ENCODE peak calls at places on chromosomes 3 and 15, in ten cellular contexts. G, K, J, R, Z, E, S, H, C and D are unnamed samples.

GRCh38 chr3:37054370-37054769 is 61.1 kb downstream of the MLH1 start:
- DNase-seq in S (no peak), E (peak; percentile 65), G (no peak), K (no peak), J (peak; percentile 89), R (no peak), Z (peak; percentile 37), H (no peak), C (no peak), D (peak; percentile 2)

GRCh38 chr3:193744822-193745684 is 152.0 kb downstream of the OPA1 start:
- DNase-seq in Z (no peak), J (peak; percentile 11), G (no peak), C (no peak), E (peak; percentile 27), K (no peak), H (no peak), S (no peak), R (peak; percentile 68), D (no peak)

GRCh38 chr3:88509582-88509981 is 359.8 kb downstream of the C3orf38 start:
- DNase-seq in C (no peak), J (no peak), H (no peak), R (no peak), S (no peak), E (no peak), K (no peak), G (no peak), Z (no peak), D (no peak)

GRCh38 chr3:15875016-15875689 is 77.4 kb upstream of the ANKRD28 start:
- DNase-seq in G (peak; percentile 71), E (peak; percentile 30), Z (peak; percentile 67), C (no peak), J (peak; percentile 69), K (no peak), H (peak; percentile 17), S (no peak), R (peak; percentile 93), D (no peak)

GRCh38 chr3:170221924-170222646 is at the start of gene PRKCI:
- DNase-seq in K (peak; percentile 96), E (peak; percentile 98), Z (peak; percentile 94), R (peak; percentile 96), J (peak; percentile 95), H (peak; percentile 99), G (peak; percentile 81), S (peak; percentile 86), C (peak; percentile 78), D (peak; percentile 85)

GRCh38 chr3:31253782-31254181 is 278.9 kb upstream of the STT3B start:
- DNase-seq in Z (no peak), K (no peak), G (no peak), H (no peak), C (no peak), R (peak; percentile 80), E (no peak), S (no peak), J (peak; percentile 14), D (no peak)

GRCh38 chr15:58546635-58547627 is 115.1 kb downstream of the LIPC start:
- DNase-seq in H (peak; percentile 93), K (no peak), E (peak; percentile 91), S (no peak), C (no peak), R (peak; percentile 90), J (peak; percentile 92), G (peak; percentile 79), Z (peak; percentile 92), D (no peak)

GRCh38 chr3:16067837-16068471 is 106.5 kb upstream of the GALNT15 start:
- DNase-seq in S (no peak), E (no peak), R (peak; percentile 32), C (no peak), H (peak; percentile 77), K (no peak), Z (no peak), G (no peak), J (no peak), D (no peak)

GRCh38 chr3:173371848-173372487 is 25.6 kb upstream of the NLGN1 start:
- DNase-seq in S (peak; percentile 29), R (peak; percentile 17), H (peak; percentile 53), K (peak; percentile 1), Z (peak; percentile 22), G (no peak), C (no peak), J (peak; percentile 48), E (peak; percentile 41), D (no peak)

GRCh38 chr3:141939759-141940158 is 63.3 kb downstream of the ATP1B3 start:
- DNase-seq in Z (no peak), R (no peak), H (peak; percentile 29), G (no peak), S (no peak), J (no peak), E (no peak), C (no peak), K (no peak), D (no peak)

GRCh38 chr3:50606596-50606995 is 5.0 kb downstream of the CISH start:
- DNase-seq in R (no peak), G (no peak), H (no peak), K (no peak), S (no peak), E (no peak), Z (no peak), J (no peak), C (no peak), D (no peak)

GRCh38 chr15:42591238-42591936 is 16.0 kb downstream of the STARD9 start:
- DNase-seq in J (peak; percentile 52), H (no peak), G (no peak), R (no peak), S (no peak), K (no peak), C (no peak), E (peak; percentile 60), Z (peak; percentile 25), D (no peak)

GRCh38 chr15:75002398-75002797 is 7.0 kb downstream of the SCAMP5 start:
- DNase-seq in Z (no peak), H (no peak), E (no peak), S (no peak), R (no peak), G (no peak), K (no peak), J (no peak), C (no peak), D (no peak)

GRCh38 chr3:30600572-30600971 is 5.8 kb upstream of the TGFBR2 start:
- DNase-seq in R (no peak), Z (no peak), H (no peak), S (no peak), C (no peak), K (no peak), J (no peak), G (no peak), E (no peak), D (no peak)